ENCODE peak calls at places on chromosomes 1 and 21, in nine cellular contexts. D is heart left ventricle, P is astrocyte of the cerebellum, M is PC-9, I is choroid plexus epithelial cell, H is cardiac muscle cell, Y is aorta, L is GM06990, G is cardiac fibroblast. A is an unnamed sample.

GRCh38 chr1:167605576-167605975 is 24.5 kb upstream of the RCSD1 start:
- DNase-seq in I (no peak), Y (no peak), L (no peak), G (no peak), D (no peak), H (peak), P (no peak), M (no peak), A (no peak)

GRCh38 chr1:161258439-161259386 is at the start of gene PCP4L1:
- DNase-seq in L (peak), I (peak), D (peak), G (peak), H (peak), P (peak), M (no peak), Y (no peak), A (no peak)

GRCh38 chr1:208270679-208271111 is 26.5 kb upstream of the PLXNA2 start:
- DNase-seq in G (no peak), L (no peak), P (peak), M (no peak), Y (no peak), D (no peak), I (no peak), H (no peak), A (no peak)

GRCh38 chr1:99956755-99957154 is 13.0 kb upstream of the SLC35A3 start:
- DNase-seq in M (peak), D (no peak), P (no peak), I (peak), L (no peak), Y (no peak), H (peak), G (peak), A (no peak)

GRCh38 chr1:229641306-229641705 is 15.3 kb downstream of the URB2 start:
- DNase-seq in P (no peak), D (no peak), G (no peak), M (no peak), I (no peak), Y (no peak), H (no peak), L (no peak), A (no peak)

GRCh38 chr21:33802458-33802857 is 113.1 kb downstream of the ATP5PO start:
- DNase-seq in G (no peak), L (no peak), M (no peak), H (peak), Y (no peak), D (no peak), P (no peak), I (no peak), A (no peak)

GRCh38 chr1:69824932-69825331 is 257.2 kb downstream of the LRRC7 start:
- DNase-seq in H (peak), P (peak), Y (no peak), L (no peak), G (peak), M (no peak), D (peak), I (peak), A (no peak)

GRCh38 chr1:21264913-21265312 is 25.4 kb downstream of the ECE1 start:
- DNase-seq in P (no peak), D (no peak), M (no peak), I (no peak), H (no peak), Y (no peak), G (no peak), L (no peak), A (no peak)

GRCh38 chr1:920008-920407 is 3.7 kb upstream of the SAMD11 start:
- DNase-seq in L (no peak), P (no peak), D (no peak), H (no peak), Y (no peak), G (no peak), M (no peak), I (no peak), A (no peak)

GRCh38 chr1:921011-921837 is 2.5 kb upstream of the SAMD11 start:
- DNase-seq in Y (peak), M (peak), G (peak), I (peak), P (peak), D (peak), L (peak), H (peak), A (peak)

GRCh38 chr1:919271-919872 is 4.4 kb upstream of the SAMD11 start:
- DNase-seq in G (no peak), M (no peak), H (no peak), Y (no peak), L (no peak), P (no peak), I (no peak), D (no peak), A (no peak)

GRCh38 chr1:918843-919242 is 4.9 kb upstream of the SAMD11 start:
- DNase-seq in Y (peak), M (no peak), D (no peak), H (no peak), I (no peak), G (no peak), P (no peak), L (no peak), A (no peak)

DNA sequence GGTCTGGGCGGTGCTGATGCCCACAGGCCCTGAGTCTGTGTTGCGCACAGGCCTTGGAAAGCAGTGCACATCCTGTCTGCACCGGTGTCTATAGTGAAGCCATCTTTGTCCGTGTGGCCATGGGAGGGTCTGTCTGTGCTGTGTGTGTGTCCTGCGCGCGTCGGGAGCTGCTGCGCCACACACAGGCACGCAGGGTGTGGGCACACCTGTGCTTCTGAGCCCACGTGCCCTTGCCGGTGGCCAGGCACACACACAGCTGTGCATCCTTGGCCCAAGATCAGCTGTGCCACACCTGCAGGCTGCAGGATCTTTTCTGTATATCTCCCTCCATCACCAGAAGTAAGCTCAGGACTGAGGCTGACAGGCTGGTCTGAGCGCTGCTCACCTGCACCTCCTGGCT is 3.2 kb upstream of the SAMD11 start:
- DNase-seq in Y (no peak), L (no peak), M (no peak), G (no peak), P (no peak), D (no peak), H (no peak), I (no peak), A (no peak)
- H3K4me3 ChIP-seq in Y (no peak), L (no peak), M (no peak), G (no peak), P (no peak), D (no peak), H (no peak), I (no peak), A (no peak)

DNA sequence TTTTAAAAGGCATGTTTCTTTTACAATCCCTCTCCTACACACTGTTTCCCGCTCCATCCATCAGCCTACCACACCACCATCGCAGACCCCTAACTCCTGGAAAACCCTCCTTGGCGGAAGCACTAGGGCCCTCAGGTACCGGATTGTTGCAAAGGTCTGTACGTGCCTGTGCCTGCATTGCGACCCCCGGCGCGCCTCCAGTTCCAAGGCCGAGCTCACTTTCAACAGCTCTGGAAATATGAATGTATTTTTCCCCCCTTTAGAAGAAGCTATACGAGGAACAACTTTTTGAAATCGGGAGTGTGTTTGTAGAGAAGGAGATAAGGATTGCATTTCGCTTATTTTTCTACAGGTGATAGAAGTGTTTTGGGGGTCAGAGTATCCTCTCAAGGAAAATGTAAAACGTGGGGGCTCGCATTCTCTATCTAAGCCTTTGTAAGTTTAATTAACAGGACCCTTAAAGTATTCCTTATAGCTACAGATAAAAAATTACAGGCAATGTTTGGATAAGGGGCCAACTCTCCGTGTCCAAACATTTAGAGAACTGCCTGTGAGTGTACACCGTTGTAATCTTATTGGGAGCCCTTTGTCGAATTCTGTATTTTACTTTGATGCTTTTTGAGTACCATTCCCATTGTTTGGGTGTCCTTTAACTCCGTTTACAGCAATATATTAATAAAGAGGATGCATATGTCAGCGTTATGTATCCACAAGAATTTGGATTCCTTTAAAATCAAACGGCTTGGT is 5.8 kb downstream of the PRRX1 start:
- DNase-seq in P (no peak), M (no peak), D (no peak), L (no peak), H (no peak), Y (no peak), G (no peak), I (no peak), A (no peak)
- H3K4me3 ChIP-seq in P (no peak), M (no peak), D (no peak), L (no peak), H (no peak), Y (no peak), G (no peak), I (no peak), A (no peak)

GRCh38 chr1:223146745-223147144 is 3.7 kb upstream of the TLR5 start:
- DNase-seq in H (no peak), G (no peak), I (no peak), L (no peak), P (no peak), D (no peak), Y (no peak), M (no peak), A (no peak)
- H3K4me3 ChIP-seq in H (no peak), G (no peak), I (no peak), L (no peak), P (no peak), D (no peak), Y (no peak), M (no peak), A (no peak)

DNA sequence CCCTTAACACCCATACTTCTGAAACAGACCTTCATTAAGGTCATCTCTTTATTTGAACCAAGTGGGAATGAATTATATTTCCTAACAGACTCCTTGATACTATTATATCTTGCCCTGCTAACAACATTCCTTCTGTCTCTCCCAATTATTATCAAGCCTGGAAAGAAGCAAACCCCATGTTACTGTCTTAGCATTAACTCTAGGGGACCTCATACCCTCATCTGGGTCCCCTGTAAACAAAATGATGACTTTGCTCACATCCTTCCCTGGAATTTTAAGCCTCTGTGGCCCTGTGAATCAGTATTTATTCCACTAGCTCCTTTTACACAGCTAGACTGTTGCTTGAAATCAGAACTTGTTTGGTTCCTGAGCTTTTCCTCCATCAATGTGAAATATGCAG is 38.3 kb upstream of the BCL10 start:
- DNase-seq in P (no peak), M (no peak), D (no peak), G (peak), H (no peak), L (no peak), I (no peak), Y (no peak), A (no peak)
- H3K4me3 ChIP-seq in P (no peak), M (no peak), D (no peak), G (no peak), H (no peak), L (no peak), I (no peak), Y (no peak), A (no peak)

DNA sequence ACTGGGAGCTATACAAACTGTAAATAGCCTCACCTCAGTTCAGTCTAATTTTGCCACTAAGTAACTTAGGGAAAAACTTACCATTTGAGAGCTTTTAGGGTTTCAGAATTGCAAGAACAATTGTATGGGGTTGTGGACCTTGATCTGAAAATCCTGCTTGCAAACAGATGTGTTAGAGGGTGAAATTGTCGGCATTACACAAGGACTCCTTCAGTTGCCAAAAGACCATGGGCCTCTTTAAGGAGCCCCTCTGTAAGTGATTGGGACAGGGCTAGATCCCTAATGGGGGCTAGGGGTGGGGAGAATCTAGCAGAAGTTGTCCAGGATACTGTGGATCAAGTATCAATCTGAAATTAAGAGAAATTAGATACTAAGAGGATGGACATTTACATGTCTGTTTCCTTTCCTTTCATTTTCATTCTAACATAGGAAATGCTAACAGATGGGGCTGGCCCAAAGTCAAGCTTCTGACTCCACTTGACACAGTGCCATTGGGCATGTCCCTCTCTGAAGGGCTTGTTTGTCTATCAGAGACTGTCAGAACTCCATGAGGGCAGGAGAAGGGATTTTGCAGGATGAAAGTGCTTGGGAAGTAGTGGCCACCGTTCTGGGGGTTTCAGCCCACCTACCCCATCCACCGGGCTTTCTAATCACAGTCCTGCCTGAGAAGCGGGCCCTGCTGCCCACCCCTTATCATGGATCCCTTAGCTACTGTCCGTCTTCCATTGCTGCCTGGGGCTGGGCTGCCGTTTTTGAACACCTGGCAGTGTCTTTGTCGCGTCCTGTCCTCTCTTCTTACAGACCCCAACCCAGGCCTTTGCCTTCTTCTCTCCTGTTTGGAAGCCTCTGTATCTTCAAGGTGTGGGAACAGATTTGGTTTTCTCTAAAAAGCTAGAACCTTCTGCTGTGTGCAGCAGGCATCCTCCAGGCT is 54.7 kb downstream of the STUM start:
- DNase-seq in P (no peak), M (no peak), D (peak), G (peak), I (peak), H (peak), Y (peak), L (no peak), A (no peak)
- H3K4me3 ChIP-seq in P (no peak), M (no peak), D (no peak), G (peak), I (no peak), H (no peak), Y (no peak), L (no peak), A (no peak)

DNA sequence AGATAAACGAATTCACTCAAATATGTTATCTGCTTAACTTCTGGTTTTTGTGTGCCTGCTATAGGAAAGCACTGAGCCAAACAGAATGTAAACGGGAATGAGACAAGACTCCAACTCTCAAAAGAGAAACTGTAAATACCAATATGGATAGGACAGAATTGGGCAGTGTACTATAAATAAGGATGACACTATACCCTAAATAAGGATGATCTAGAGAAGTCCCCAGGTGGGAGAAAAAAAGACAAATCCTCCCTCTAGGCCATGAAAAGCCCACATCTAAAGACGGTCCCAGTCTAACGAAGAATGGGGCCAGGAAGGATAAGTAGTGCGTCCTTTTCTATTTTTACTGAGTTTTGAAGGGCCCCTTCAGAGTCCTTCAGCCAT is 1.5 kb upstream of the GABPB2 start:
- DNase-seq in L (no peak), P (no peak), Y (no peak), M (no peak), G (no peak), D (no peak), I (no peak), H (no peak), A (no peak)
- H3K4me3 ChIP-seq in L (no peak), P (no peak), Y (no peak), M (no peak), G (no peak), D (no peak), I (no peak), H (no peak), A (no peak)

DNA sequence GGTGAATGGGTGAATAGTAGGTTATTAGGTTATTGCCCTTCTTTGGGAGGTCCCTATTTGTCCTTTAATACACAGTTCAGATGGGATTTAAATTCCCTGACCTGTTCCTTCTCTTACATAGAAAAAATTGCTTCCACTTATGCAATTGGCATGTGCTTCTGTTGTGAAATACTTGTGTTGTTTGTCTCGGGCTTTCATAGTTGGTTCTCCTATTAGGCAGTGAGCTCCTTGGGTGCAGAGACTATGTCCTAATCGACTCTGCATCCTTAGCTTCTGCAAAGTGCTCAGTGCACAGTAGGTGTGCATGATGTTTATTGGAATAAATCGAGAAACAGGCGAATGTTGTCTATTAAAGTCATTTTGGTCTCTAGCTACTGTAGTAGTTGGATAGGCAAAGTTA is 1.3 kb upstream of the PDE4B start:
- DNase-seq in D (no peak), G (peak), P (no peak), H (peak), I (peak), L (no peak), M (no peak), Y (no peak), A (no peak)
- H3K4me3 ChIP-seq in D (no peak), G (no peak), P (no peak), H (no peak), I (no peak), L (no peak), M (no peak), Y (no peak), A (no peak)

GRCh38 chr1:246034630-246035029 is 472.4 kb downstream of the SMYD3 start:
- DNase-seq in H (no peak), I (no peak), L (no peak), D (no peak), G (no peak), Y (no peak), P (no peak), M (no peak), A (no peak)

GRCh38 chr1:246035060-246035531 is 472.0 kb downstream of the SMYD3 start:
- DNase-seq in Y (no peak), I (peak), H (no peak), P (no peak), M (no peak), G (peak), L (no peak), D (no peak), A (no peak)

GRCh38 chr1:246036175-246036574 is 470.9 kb downstream of the SMYD3 start:
- DNase-seq in I (no peak), L (no peak), M (no peak), P (no peak), D (no peak), Y (no peak), H (no peak), G (no peak), A (no peak)

GRCh38 chr1:246032984-246033383 is 474.1 kb downstream of the SMYD3 start:
- DNase-seq in L (no peak), G (no peak), H (no peak), D (no peak), I (no peak), Y (no peak), P (no peak), M (no peak), A (no peak)

DNA sequence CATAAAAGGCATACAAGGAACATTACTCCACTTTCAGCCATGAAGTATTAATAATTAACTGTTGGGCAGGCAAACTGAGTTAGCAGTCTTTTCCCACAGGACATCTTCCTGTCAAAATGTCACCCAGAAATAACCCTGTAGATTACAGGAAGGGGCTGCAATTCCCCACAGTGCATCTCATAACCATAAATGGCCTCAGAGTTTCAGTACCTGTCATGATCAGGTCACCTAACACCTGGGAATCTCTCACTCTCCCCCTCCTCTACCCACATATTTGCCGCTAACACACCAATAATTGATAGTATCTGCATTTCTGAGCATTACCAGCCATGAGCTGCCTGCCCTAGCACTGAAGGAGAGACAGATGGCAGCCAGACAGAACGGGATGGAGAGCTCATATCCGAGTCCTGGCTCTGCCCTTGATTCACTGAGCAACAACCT is 474.9 kb downstream of the SMYD3 start:
- DNase-seq in Y (no peak), I (no peak), M (no peak), L (no peak), P (no peak), H (no peak), G (no peak), D (no peak), A (no peak)
- H3K4me3 ChIP-seq in Y (no peak), I (no peak), M (no peak), L (no peak), P (no peak), H (no peak), G (no peak), D (no peak), A (no peak)

A was measured in Jurkat, Clone E6-1.